ENCODE peak calls at places on chromosomes 7 and 10, in seven cellular contexts. V is cardiac fibroblast, A is AG04450, G is H9, W is tibial nerve, D is BJ, M is choroid plexus epithelial cell. S is an unnamed sample.

GRCh38 chr10:44956176-44956575 is 3.4 kb upstream of the RASSF4 start:
- DNase-seq in G (peak; percentile 5), D (no peak), W (peak; percentile 9), V (no peak), A (no peak), M (no peak), S (no peak)

GRCh38 chr10:88865281-88865876 is 13.7 kb upstream of the ANKRD22 start:
- DNase-seq in G (no peak), W (no peak), A (no peak), D (no peak), V (peak; percentile 49), M (peak; percentile 61), S (no peak)

GRCh38 chr7:29609162-29610030 is 45.8 kb downstream of the PRR15 start:
- DNase-seq in D (no peak), V (peak; percentile 75), G (peak; percentile 68), W (no peak), A (no peak), M (peak; percentile 43), S (peak; percentile 14)

GRCh38 chr10:125521721-125522680 is 161.0 kb downstream of the TEX36 start:
- DNase-seq in M (no peak), V (no peak), D (no peak), W (no peak), A (no peak), G (peak; percentile 88), S (peak; percentile 7)

GRCh38 chr7:37448057-37448636 is 517 bp downstream of the ELMO1 start:
- DNase-seq in A (no peak), M (no peak), G (peak; percentile 40), D (no peak), W (no peak), V (no peak), S (no peak)

GRCh38 chr10:87860156-87860795 is 3.1 kb downstream of the KLLN start:
- DNase-seq in W (peak; percentile 39), D (no peak), G (no peak), A (no peak), V (peak; percentile 76), M (peak; percentile 91), S (peak; percentile 65)

GRCh38 chr7:341841-342638 is 52.1 kb downstream of the FOXL3 start:
- DNase-seq in A (no peak), G (no peak), D (no peak), W (no peak), V (no peak), M (no peak), S (no peak)

GRCh38 chr7:10940748-10941358 is 32.8 kb upstream of the PHF14 start:
- DNase-seq in M (no peak), A (no peak), V (no peak), G (no peak), D (no peak), W (no peak), S (no peak)

GRCh38 chr7:137844690-137845425 is 1.9 kb downstream of the DGKI start:
- DNase-seq in V (no peak), M (no peak), W (no peak), D (no peak), A (no peak), G (no peak), S (no peak)

GRCh38 chr10:75651452-75651851 is 220.0 kb downstream of the LRMDA start:
- DNase-seq in V (peak; percentile 15), G (peak; percentile 35), W (no peak), D (no peak), M (peak; percentile 34), A (no peak), S (peak; percentile 6)
- TF ChIP-seq CTCF in V (peak; percentile 8), G (peak; percentile 72), W (no peak), D (peak; percentile 37), M (peak; percentile 52), A (no peak), S (peak; percentile 6)

GRCh38 chr10:65570143-65571010 is 1355.5 kb upstream of the LRRTM3 start:
- DNase-seq in G (peak; percentile 85), W (no peak), V (peak; percentile 57), D (no peak), M (peak; percentile 59), A (no peak), S (peak; percentile 17)
- TF ChIP-seq CTCF in G (no peak), W (no peak), V (no peak), D (no peak), M (peak; percentile 39), A (no peak), S (no peak)

GRCh38 chr7:130490287-130490686 is 1.6 kb upstream of the MEST start:
- DNase-seq in G (peak; percentile 47), A (no peak), V (no peak), M (no peak), D (no peak), W (no peak), S (no peak)

GRCh38 chr7:130492519-130493274 is 812 bp downstream of the MEST start:
- DNase-seq in D (no peak), V (peak; percentile 12), G (no peak), M (no peak), W (no peak), A (no peak), S (no peak)

GRCh38 chr7:130491841-130492518 is at the start of gene MEST:
- DNase-seq in D (no peak), G (peak; percentile 50), V (no peak), M (peak; percentile 53), A (no peak), W (no peak), S (peak; percentile 60)

GRCh38 chr7:130489140-130489967 is 2.5 kb upstream of the MEST start:
- DNase-seq in A (no peak), W (no peak), M (peak; percentile 92), G (no peak), V (peak; percentile 34), D (no peak), S (peak; percentile 94)

DNA sequence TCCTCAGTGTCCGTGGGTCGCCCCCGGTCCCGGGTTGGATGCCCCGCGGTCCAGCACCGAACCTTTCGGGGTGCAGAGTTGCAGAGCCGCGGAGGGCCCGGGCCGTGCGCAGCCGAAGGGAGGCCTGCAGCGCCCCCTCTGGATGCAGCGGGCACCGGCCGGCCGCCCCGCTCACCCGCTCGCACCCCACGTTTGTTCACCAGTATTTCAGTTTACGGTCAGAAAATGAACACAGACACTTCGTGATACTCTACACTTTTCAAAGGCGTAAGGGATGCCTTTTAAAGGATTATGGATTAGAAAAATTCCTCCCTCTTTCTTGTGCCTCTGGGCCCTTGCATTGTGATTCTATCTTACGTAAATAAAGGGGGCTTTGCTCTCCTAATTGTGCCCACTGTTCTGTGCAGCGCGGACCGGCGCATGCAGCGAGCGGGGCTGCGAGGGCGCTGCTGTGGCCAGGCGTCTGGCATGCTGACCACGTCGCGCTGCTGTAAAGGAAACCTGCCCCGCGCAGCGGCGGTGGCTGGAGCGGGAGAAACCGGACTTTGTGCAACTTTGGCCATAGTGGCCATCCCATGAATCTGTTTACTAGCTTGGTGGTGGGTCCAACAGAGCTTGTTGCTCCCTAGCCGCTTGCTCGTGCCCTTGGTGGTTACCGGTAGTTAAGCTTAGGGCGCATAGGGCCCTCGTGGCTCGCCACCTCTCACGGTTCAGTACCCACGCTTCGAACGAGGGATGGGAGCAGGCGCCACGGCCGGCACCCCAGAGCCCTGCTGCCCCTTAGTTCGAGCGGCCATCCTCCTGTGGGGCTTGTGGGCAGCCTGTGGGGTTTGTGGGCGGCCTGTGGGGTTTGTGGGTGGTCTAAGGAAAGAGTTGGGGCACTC is 755 bp upstream of the MEST start:
- DNase-seq in W (no peak), A (no peak), D (no peak), V (peak; percentile 31), M (peak; percentile 62), G (peak; percentile 55), S (peak; percentile 62)
- TF ChIP-seq CTCF in W (peak; percentile 78), A (peak; percentile 56), D (peak; percentile 51), V (peak; percentile 35), M (peak; percentile 53), G (peak; percentile 85), S (peak; percentile 69)

GRCh38 chr7:12287886-12288285 is 76.8 kb downstream of the TMEM106B start:
- DNase-seq in V (no peak), W (no peak), D (no peak), A (no peak), G (no peak), M (no peak), S (peak; percentile 5)
- TF ChIP-seq CTCF in V (no peak), W (no peak), D (no peak), A (no peak), G (no peak), M (no peak), S (no peak)

GRCh38 chr7:24304494-24305095 is 20.6 kb downstream of the NPY start:
- DNase-seq in M (no peak), A (no peak), W (no peak), D (no peak), V (no peak), G (no peak), S (no peak)

GRCh38 chr7:24301703-24302102 is 17.7 kb downstream of the NPY start:
- DNase-seq in M (no peak), G (no peak), V (no peak), W (no peak), D (no peak), A (no peak), S (no peak)

GRCh38 chr7:24307294-24307693 is 23.3 kb downstream of the NPY start:
- DNase-seq in D (no peak), V (no peak), A (no peak), G (no peak), W (no peak), M (no peak), S (no peak)
- TF ChIP-seq CTCF in D (no peak), V (no peak), A (no peak), G (no peak), W (no peak), M (no peak), S (no peak)

S was measured in fibroblast of villous mesenchyme.